ENCODE peak calls at places on chromosomes 4 and X, in seven cellular contexts. G is heart right ventricle, F is upper lobe of left lung, M is transverse colon, N is K562, I is A549, L is psoas muscle. Y is an unnamed sample. For H3K9me3, the result is how much of the 10 kb centered on the place peaks cover.

GRCh38 chrX:119970574-119970973 is 27.0 kb upstream of the NKAP start:
- DNase-seq in L (no peak), I (no peak), G (no peak), F (no peak), M (no peak), N (no peak), Y (no peak)

GRCh38 chr4:148057425-148058020 is 325.6 kb downstream of the ARHGAP10 start:
- DNase-seq in G (no peak), M (no peak), I (no peak), L (no peak), F (no peak), N (no peak), Y (no peak)

GRCh38 chr4:6200011-6200921 is at the start of gene JAKMIP1:
- DNase-seq in N (peak), G (peak), F (peak), L (peak), I (peak), M (peak), Y (peak)

GRCh38 chr4:187840814-187841213 is 154.8 kb upstream of the ZFP42 start:
- DNase-seq in G (no peak), F (no peak), M (no peak), N (no peak), L (no peak), I (no peak), Y (no peak)

GRCh38 chr4:17376205-17376604 is 135.7 kb downstream of the QDPR start:
- DNase-seq in L (no peak), I (no peak), G (no peak), M (no peak), N (no peak), F (no peak), Y (no peak)

GRCh38 chr4:89254847-89255246 is 52.8 kb downstream of the GPRIN3 start:
- DNase-seq in G (no peak), L (no peak), N (peak), F (no peak), I (peak), M (peak), Y (no peak)

GRCh38 chrX:126929071-126929470 is 109.5 kb downstream of the PRR32 start:
- DNase-seq in M (no peak), N (no peak), I (no peak), G (no peak), F (no peak), L (no peak), Y (no peak)

GRCh38 chrX:99703467-99703866 is 706.6 kb downstream of the PCDH19 start:
- DNase-seq in G (no peak), L (no peak), N (no peak), I (no peak), M (no peak), F (no peak), Y (no peak)

GRCh38 chr4:26074672-26075071 is 160.7 kb downstream of the SMIM20 start:
- DNase-seq in F (no peak), L (no peak), N (no peak), M (no peak), I (no peak), G (peak), Y (peak)

GRCh38 chrX:10722804-10723364 is 102.5 kb upstream of the MID1 start:
- DNase-seq in F (no peak), G (peak), N (peak), L (no peak), I (peak), M (peak), Y (peak)

GRCh38 chr4:48133668-48134444 is at the start of gene TXK:
- DNase-seq in F (no peak), G (peak), L (no peak), N (no peak), I (no peak), M (no peak), Y (no peak)
- H3K27ac ChIP-seq in F (no peak), G (peak), L (no peak), N (no peak), I (no peak), M (no peak), Y (no peak)

DNA sequence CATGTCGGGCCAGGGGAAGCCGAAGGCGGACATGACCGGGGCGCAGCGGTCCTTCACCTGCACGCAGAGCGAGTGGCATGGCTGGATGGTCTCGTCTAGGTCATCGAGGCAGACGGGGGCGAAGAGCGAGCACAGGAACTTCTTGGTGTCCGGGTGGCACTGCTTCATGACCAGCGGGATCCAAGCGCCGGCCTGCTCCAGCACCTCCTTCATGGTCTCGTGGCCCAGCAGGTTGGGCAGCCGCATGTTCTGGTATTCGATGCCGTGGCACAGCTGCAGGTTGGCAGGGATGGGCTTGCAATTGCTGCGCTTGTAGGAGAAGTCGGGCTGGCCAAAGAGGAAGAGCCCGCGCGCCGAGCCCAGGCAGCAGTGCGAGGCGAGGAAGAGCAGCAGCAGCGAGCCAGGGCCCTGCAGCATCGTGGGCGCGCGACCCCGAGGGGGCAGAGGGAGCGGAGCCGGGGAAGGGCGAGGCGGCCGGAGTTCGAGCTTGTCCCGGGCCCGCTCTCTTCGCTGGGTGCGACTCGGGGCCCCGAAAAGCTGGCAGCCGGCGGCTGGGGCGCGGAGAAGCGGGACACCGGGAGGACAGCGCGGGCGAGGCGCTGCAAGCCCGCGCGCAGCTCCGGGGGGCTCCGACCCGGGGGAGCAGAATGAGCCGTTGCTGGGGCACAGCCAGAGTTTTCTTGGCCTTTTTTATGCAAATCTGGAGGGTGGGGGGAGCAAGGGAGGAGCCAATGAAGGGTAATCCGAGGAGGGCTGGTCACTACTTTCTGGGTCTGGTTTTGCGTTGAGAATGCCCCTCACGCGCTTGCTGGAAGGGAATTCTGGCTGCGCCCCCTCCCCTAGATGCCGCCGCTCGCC is at the start of gene SFRP2:
- DNase-seq in I (no peak), F (peak), L (peak), M (no peak), N (no peak), G (no peak), Y (no peak)
- H3K4me3 ChIP-seq in I (no peak), F (no peak), L (peak), M (no peak), N (no peak), G (peak), Y (peak)

GRCh38 chrX:131693359-131693758 is 149.5 kb downstream of the OR13H1 start:
- DNase-seq in I (no peak), N (no peak), M (no peak), F (no peak), G (no peak), L (no peak), Y (no peak)
- H3K9me3 ChIP-seq in I (under half), N (under half), M (under half), F (under half), G (under half), L (under half), Y (under half)

GRCh38 chrX:65689377-65689776 is 21.9 kb downstream of the MSN start:
- DNase-seq in N (no peak), G (no peak), M (no peak), L (no peak), F (no peak), I (no peak), Y (no peak)

GRCh38 chrX:65685112-65685511 is 17.7 kb downstream of the MSN start:
- DNase-seq in F (no peak), N (no peak), G (no peak), L (no peak), I (no peak), M (no peak), Y (no peak)

GRCh38 chrX:65688403-65688881 is 21.0 kb downstream of the MSN start:
- DNase-seq in G (no peak), N (no peak), L (no peak), F (no peak), M (peak), I (no peak), Y (no peak)

GRCh38 chrX:65687367-65687766 is 19.9 kb downstream of the MSN start:
- DNase-seq in G (no peak), L (no peak), F (no peak), N (no peak), M (no peak), I (no peak), Y (no peak)

GRCh38 chrX:65686246-65686645 is 18.8 kb downstream of the MSN start:
- DNase-seq in G (no peak), L (no peak), M (no peak), N (no peak), I (no peak), F (no peak), Y (no peak)
- H3K27ac ChIP-seq in G (peak), L (no peak), M (peak), N (no peak), I (no peak), F (peak), Y (no peak)

GRCh38 chr4:3075652-3075981 is 1.1 kb downstream of the HTT start:
- DNase-seq in G (no peak), L (no peak), F (no peak), M (no peak), I (no peak), N (peak), Y (no peak)

GRCh38 chr4:3071811-3072210 is 2.5 kb downstream of the HTT-AS start:
- DNase-seq in N (no peak), M (no peak), I (no peak), G (no peak), L (no peak), F (no peak), Y (no peak)

GRCh38 chr4:3074078-3074845 is at the start of the genes HTT and HTT-AS:
- DNase-seq in F (peak), M (peak), L (peak), I (peak), G (peak), N (peak), Y (peak)

GRCh38 chr4:3074846-3075651 is 568 bp downstream of the HTT start:
- DNase-seq in N (peak), F (peak), M (peak), L (peak), G (peak), I (peak), Y (peak)

GRCh38 chr4:3073158-3074077 is 920 bp downstream of the HTT-AS start:
- DNase-seq in G (peak), I (no peak), F (no peak), L (no peak), N (no peak), M (no peak), Y (peak)
- H3K4me3 ChIP-seq in G (peak), I (peak), F (peak), L (peak), N (peak), M (peak), Y (peak)

GRCh38 chr4:174091130-174091529 is 192.3 kb downstream of the FBXO8 start:
- DNase-seq in G (no peak), L (no peak), F (no peak), N (no peak), M (no peak), I (no peak), Y (no peak)
- H3K9me3 ChIP-seq in G (under half), L (under half), F (under half), N (under half), M (under half), I (under half), Y (under half)

GRCh38 chrX:49186125-49187027 is at the start of gene PRICKLE3:
- DNase-seq in F (peak), N (peak), M (peak), L (peak), I (peak), G (peak), Y (peak)
- H3K27ac ChIP-seq in F (peak), N (peak), M (peak), L (peak), I (peak), G (peak), Y (peak)

DNA sequence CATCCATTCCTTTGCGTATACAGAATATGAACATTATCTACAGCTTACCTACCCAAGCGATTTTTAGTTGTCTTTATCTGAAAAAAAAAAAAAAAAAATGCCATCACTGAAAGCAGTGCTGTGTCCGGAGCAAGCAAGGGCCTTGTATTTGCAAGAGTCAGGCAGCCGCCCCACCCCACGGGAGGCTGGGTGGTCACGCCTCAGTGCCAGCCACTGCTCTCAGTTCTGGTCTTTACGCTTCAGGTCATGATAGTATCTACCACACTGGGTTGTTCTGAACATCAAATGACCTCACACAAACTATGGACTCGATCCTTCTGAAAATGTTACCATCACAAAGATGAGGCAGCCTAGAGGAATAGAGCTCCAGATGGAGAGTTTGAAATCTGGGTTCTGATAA is 62.7 kb upstream of the HELT start:
- DNase-seq in N (no peak), F (no peak), L (no peak), M (no peak), G (no peak), I (no peak), Y (no peak)
- H3K4me3 ChIP-seq in N (no peak), F (no peak), L (no peak), M (no peak), G (no peak), I (no peak), Y (no peak)

GRCh38 chrX:32524385-32524784 is 687.0 kb downstream of the DMD start:
- DNase-seq in N (no peak), L (no peak), I (no peak), F (no peak), M (no peak), G (no peak), Y (no peak)
- H3K9me3 ChIP-seq in N (under half), L (under half), I (under half), F (under half), M (under half), G (under half), Y (under half)